ENCODE peak calls at places on chromosomes 2 and 18, in five cellular contexts. B is sigmoid colon, H is HCT116, G is GM12891, X is prostate gland. Z is an unnamed sample.

GRCh38 chr2:197079832-197080555 is 153.5 kb upstream of the PGAP1 start:
- DNase-seq in B (no peak), H (no peak), G (no peak), X (no peak), Z (no peak)

GRCh38 chr2:222272446-222273035 is 26.3 kb downstream of the PAX3 start:
- DNase-seq in B (no peak), H (no peak), G (no peak), X (no peak), Z (no peak)

GRCh38 chr2:131034122-131035051 is 58.9 kb downstream of the FAM168B start:
- DNase-seq in B (peak), H (no peak), G (no peak), X (no peak), Z (peak)

GRCh38 chr2:15527074-15527739 is 33.9 kb downstream of the NBAS start:
- DNase-seq in B (no peak), H (no peak), G (no peak), X (no peak), Z (no peak)

GRCh38 chr18:2480536-2480935 is 90.8 kb downstream of the METTL4 start:
- DNase-seq in B (no peak), H (no peak), G (no peak), X (no peak), Z (no peak)

GRCh38 chr2:234823877-234824376 is 127.9 kb upstream of the SH3BP4 start:
- DNase-seq in B (peak), H (no peak), G (no peak), X (no peak), Z (no peak)

GRCh38 chr2:207230261-207231105 is 64.7 kb upstream of the KLF7 start:
- DNase-seq in B (no peak), H (peak), G (no peak), X (no peak), Z (no peak)

GRCh38 chr2:135473567-135473966 is 57.5 kb downstream of the ZRANB3 start:
- DNase-seq in B (no peak), H (no peak), G (no peak), X (no peak), Z (no peak)

GRCh38 chr2:178241852-178242551 is 47.7 kb downstream of the OSBPL6 start:
- DNase-seq in B (peak), H (peak), G (no peak), X (peak), Z (peak)

GRCh38 chr2:224163573-224164307 is 124.7 kb upstream of the SERPINE2 start:
- DNase-seq in B (no peak), H (no peak), G (no peak), X (no peak), Z (no peak)

DNA sequence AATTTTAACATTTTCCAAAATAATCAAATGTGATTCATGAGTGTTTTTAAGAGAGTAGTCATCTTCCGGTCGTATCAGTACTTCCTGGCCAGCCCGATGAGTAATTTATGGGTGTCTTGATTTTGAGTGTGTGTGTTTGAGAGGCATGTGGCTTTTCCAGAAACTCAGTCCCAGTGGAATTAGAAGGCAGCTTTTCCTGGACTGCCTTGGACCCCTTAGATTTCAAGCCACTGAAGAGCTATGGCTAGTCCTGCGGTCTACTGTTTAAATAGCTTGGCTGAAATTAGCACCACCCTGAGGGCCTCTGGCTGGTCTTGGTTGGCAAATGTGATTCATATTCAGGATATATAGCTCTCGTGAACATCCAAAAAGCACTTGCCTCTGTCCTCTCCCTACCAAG is 59.4 kb downstream of the HK2 start:
- DNase-seq in B (no peak), H (no peak), G (no peak), X (no peak), Z (no peak)
- TF ChIP-seq POLR2A in B (no peak), H (no peak), G (no peak), X (no peak), Z (no peak)

DNA sequence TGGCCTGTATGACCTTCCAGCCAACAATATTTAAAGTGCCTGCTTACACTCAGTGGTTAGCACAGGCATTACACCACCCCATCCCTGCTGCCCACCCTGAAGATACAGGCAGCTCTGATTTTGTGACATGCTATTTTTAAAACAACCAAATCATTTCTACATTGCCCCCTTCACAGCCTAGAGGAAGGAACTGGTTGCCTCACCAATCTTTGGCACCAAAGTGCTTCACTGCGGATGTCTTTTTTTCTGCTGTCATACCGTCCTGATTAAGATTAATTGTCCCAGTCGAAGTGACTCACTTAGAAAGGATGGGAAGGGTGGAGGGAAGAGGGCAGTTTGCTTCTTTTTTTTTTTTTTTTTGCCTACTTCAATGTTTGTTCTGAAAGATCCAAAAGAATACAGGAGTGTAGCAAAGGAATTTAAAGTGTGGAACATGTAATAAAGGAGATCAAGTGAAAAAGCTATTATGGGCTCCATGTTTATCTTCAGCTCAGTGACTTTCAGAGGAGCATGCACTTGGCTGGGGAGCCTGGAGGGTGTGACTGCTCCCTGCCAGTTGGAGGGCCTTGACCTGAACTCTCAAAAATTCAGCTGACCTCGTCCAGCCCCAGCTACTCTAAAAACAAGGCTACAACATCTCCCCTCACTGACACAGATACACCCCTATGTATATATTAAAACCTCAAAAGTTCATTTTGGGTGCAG is 501.1 kb upstream of the TNP1 start:
- DNase-seq in B (peak), H (no peak), G (no peak), X (peak), Z (no peak)
- TF ChIP-seq POLR2AphosphoS5 in B (peak), H (no peak), G (no peak), X (peak), Z (peak)

GRCh38 chr2:27492557-27492956 is 2.4 kb downstream of the FNDC4 start:
- DNase-seq in B (no peak), H (no peak), G (no peak), X (no peak), Z (no peak)

GRCh38 chr2:27495840-27496356 is 741 bp upstream of the GCKR start:
- DNase-seq in B (no peak), H (no peak), G (no peak), X (no peak), Z (no peak)

GRCh38 chr2:27493948-27494283 is 1.1 kb downstream of the FNDC4 start:
- DNase-seq in B (no peak), H (no peak), G (no peak), X (no peak), Z (no peak)

GRCh38 chr2:27494944-27495554 is at the start of gene FNDC4:
- DNase-seq in B (peak), H (no peak), G (no peak), X (no peak), Z (peak)

DNA sequence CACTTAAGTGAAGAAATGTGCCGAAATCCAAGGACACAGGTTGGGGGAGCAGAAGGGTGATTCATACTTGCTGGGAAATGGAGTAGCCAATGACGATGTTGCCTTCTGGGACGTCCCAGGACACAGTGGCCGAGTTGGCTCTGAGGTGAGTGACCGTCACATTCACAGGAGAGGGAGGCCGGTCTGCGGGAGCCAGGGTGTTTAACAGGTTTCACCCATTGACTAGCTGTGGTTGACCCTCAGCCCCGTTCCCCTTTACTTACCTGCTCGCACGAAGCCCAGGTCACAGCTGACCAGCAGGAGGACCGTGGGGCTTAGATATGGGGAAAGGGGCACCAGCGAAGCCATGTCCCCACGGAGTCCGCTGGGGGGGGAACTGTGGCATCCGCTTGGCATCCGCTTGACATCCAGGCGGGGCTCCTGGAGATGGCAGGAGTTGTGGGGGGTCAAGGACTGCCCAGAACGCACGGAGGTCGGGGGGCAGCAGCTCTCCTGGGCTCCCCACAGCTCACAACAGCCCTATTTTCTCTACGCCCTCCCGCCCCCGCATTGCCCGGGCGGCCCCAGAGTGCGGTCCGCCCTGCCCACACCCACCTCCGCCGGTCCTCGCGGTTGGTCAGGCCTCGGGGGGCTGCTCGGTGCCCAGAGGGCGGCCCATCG is 586 bp downstream of the FNDC4 start:
- DNase-seq in B (peak), H (no peak), G (no peak), X (no peak), Z (no peak)
- TF ChIP-seq POLR2A in B (no peak), H (no peak), G (no peak), X (no peak), Z (no peak)

GRCh38 chr2:233059797-233060499 is at the start of gene INPP5D:
- DNase-seq in B (peak), H (no peak), G (peak), X (no peak), Z (peak)
- TF ChIP-seq POLR2AphosphoS5 in B (peak), H (no peak), G (peak), X (peak), Z (peak)